ENCODE peak calls at places on chromosomes 12 and 14, in seven cellular contexts. One of them, this sample, is unnamed.

GRCh38 chr12:22821985-22822384 is 197.0 kb downstream of the ETNK1 start:
- DNase-seq in GM10248: no peak
- DNase-seq in HEK293T: no peak
- DNase-seq in ovary: no peak
- DNase-seq in stromal cell of bone marrow: no peak
- DNase-seq in cardiac muscle cell: no peak
- DNase-seq in activated naive CD8-positive, alpha-beta T cell treated with anti-CD3 and anti-CD28 coated beads, Interleukin-2, amount 50 U/mL, for 24 hours: no peak
- DNase-seq in this sample: no peak

GRCh38 chr14:63616015-63616414 is 25.7 kb downstream of the WDR89 start:
- DNase-seq in GM10248: no peak
- DNase-seq in activated naive CD8-positive, alpha-beta T cell treated with anti-CD3 and anti-CD28 coated beads, Interleukin-2, amount 50 U/mL, for 24 hours: no peak
- DNase-seq in cardiac muscle cell: peak; percentile 14
- DNase-seq in HEK293T: no peak
- DNase-seq in ovary: no peak
- DNase-seq in stromal cell of bone marrow: no peak
- DNase-seq in this sample: no peak

GRCh38 chr12:120126635-120127005 is 10.1 kb upstream of the RAB35 start:
- DNase-seq in ovary: no peak
- DNase-seq in activated naive CD8-positive, alpha-beta T cell treated with anti-CD3 and anti-CD28 coated beads, Interleukin-2, amount 50 U/mL, for 24 hours: no peak
- DNase-seq in GM10248: no peak
- DNase-seq in cardiac muscle cell: peak; percentile 50
- DNase-seq in HEK293T: no peak
- DNase-seq in stromal cell of bone marrow: peak; percentile 30
- DNase-seq in this sample: no peak

GRCh38 chr12:115456946-115457689 is 773.1 kb upstream of the TBX3 start:
- DNase-seq in HEK293T: peak; percentile 41
- DNase-seq in ovary: no peak
- DNase-seq in stromal cell of bone marrow: no peak
- DNase-seq in GM10248: no peak
- DNase-seq in activated naive CD8-positive, alpha-beta T cell treated with anti-CD3 and anti-CD28 coated beads, Interleukin-2, amount 50 U/mL, for 24 hours: no peak
- DNase-seq in cardiac muscle cell: no peak
- DNase-seq in this sample: peak; percentile 47

GRCh38 chr14:99271288-99271941 is 582 bp downstream of the BCL11B start:
- DNase-seq in cardiac muscle cell: no peak
- DNase-seq in activated naive CD8-positive, alpha-beta T cell treated with anti-CD3 and anti-CD28 coated beads, Interleukin-2, amount 50 U/mL, for 24 hours: no peak
- DNase-seq in ovary: no peak
- DNase-seq in GM10248: no peak
- DNase-seq in HEK293T: no peak
- DNase-seq in stromal cell of bone marrow: no peak
- DNase-seq in this sample: no peak

GRCh38 chr12:32516230-32516629 is 116.9 kb downstream of the FGD4 start:
- DNase-seq in HEK293T: no peak
- DNase-seq in stromal cell of bone marrow: no peak
- DNase-seq in activated naive CD8-positive, alpha-beta T cell treated with anti-CD3 and anti-CD28 coated beads, Interleukin-2, amount 50 U/mL, for 24 hours: no peak
- DNase-seq in GM10248: no peak
- DNase-seq in ovary: no peak
- DNase-seq in cardiac muscle cell: no peak
- DNase-seq in this sample: no peak

GRCh38 chr12:68428211-68428610 is 96.0 kb upstream of the MDM1 start:
- DNase-seq in GM10248: no peak
- DNase-seq in ovary: no peak
- DNase-seq in activated naive CD8-positive, alpha-beta T cell treated with anti-CD3 and anti-CD28 coated beads, Interleukin-2, amount 50 U/mL, for 24 hours: no peak
- DNase-seq in stromal cell of bone marrow: no peak
- DNase-seq in HEK293T: no peak
- DNase-seq in cardiac muscle cell: no peak
- DNase-seq in this sample: no peak

GRCh38 chr14:53295985-53296582 is 143.0 kb upstream of the DDHD1 start:
- DNase-seq in stromal cell of bone marrow: peak; percentile 18
- DNase-seq in cardiac muscle cell: peak; percentile 60
- DNase-seq in activated naive CD8-positive, alpha-beta T cell treated with anti-CD3 and anti-CD28 coated beads, Interleukin-2, amount 50 U/mL, for 24 hours: peak; percentile 13
- DNase-seq in ovary: no peak
- DNase-seq in HEK293T: peak; percentile 41
- DNase-seq in GM10248: peak; percentile 26
- DNase-seq in this sample: no peak

GRCh38 chr12:12010277-12011031 is 60.3 kb upstream of the BCL2L14 start:
- DNase-seq in ovary: no peak
- DNase-seq in HEK293T: no peak
- DNase-seq in activated naive CD8-positive, alpha-beta T cell treated with anti-CD3 and anti-CD28 coated beads, Interleukin-2, amount 50 U/mL, for 24 hours: peak; percentile 72
- DNase-seq in cardiac muscle cell: peak; percentile 89
- DNase-seq in GM10248: peak; percentile 71
- DNase-seq in stromal cell of bone marrow: peak; percentile 61
- DNase-seq in this sample: no peak

GRCh38 chr12:27272375-27273028 is 28.4 kb downstream of the STK38L start:
- DNase-seq in cardiac muscle cell: no peak
- DNase-seq in HEK293T: no peak
- DNase-seq in GM10248: no peak
- DNase-seq in ovary: no peak
- DNase-seq in activated naive CD8-positive, alpha-beta T cell treated with anti-CD3 and anti-CD28 coated beads, Interleukin-2, amount 50 U/mL, for 24 hours: no peak
- DNase-seq in stromal cell of bone marrow: no peak
- DNase-seq in this sample: peak; percentile 43

GRCh38 chr14:73887704-73888459 is 1.2 kb downstream of the ZNF410 start:
- DNase-seq in cardiac muscle cell: no peak
- DNase-seq in GM10248: no peak
- DNase-seq in HEK293T: no peak
- DNase-seq in ovary: no peak
- DNase-seq in activated naive CD8-positive, alpha-beta T cell treated with anti-CD3 and anti-CD28 coated beads, Interleukin-2, amount 50 U/mL, for 24 hours: no peak
- DNase-seq in stromal cell of bone marrow: no peak
- DNase-seq in this sample: peak; percentile 10

GRCh38 chr12:122545855-122546254 is 18.8 kb downstream of the KNTC1 start:
- DNase-seq in activated naive CD8-positive, alpha-beta T cell treated with anti-CD3 and anti-CD28 coated beads, Interleukin-2, amount 50 U/mL, for 24 hours: no peak
- DNase-seq in ovary: no peak
- DNase-seq in cardiac muscle cell: no peak
- DNase-seq in GM10248: peak; percentile 48
- DNase-seq in HEK293T: no peak
- DNase-seq in stromal cell of bone marrow: no peak
- DNase-seq in this sample: no peak

GRCh38 chr12:113165521-113166450 is 16.3 kb downstream of the CFAP73 start:
- DNase-seq in activated naive CD8-positive, alpha-beta T cell treated with anti-CD3 and anti-CD28 coated beads, Interleukin-2, amount 50 U/mL, for 24 hours: no peak
- DNase-seq in stromal cell of bone marrow: no peak
- DNase-seq in ovary: no peak
- DNase-seq in cardiac muscle cell: no peak
- DNase-seq in GM10248: no peak
- DNase-seq in HEK293T: no peak
- DNase-seq in this sample: no peak

GRCh38 chr14:56813143-56813551 is 2.9 kb upstream of the OTX2 start:
- DNase-seq in stromal cell of bone marrow: no peak
- DNase-seq in ovary: no peak
- DNase-seq in HEK293T: no peak
- DNase-seq in activated naive CD8-positive, alpha-beta T cell treated with anti-CD3 and anti-CD28 coated beads, Interleukin-2, amount 50 U/mL, for 24 hours: no peak
- DNase-seq in GM10248: no peak
- DNase-seq in cardiac muscle cell: no peak
- DNase-seq in this sample: no peak

GRCh38 chr14:93619176-93619793 is 169.0 kb downstream of the PRIMA1 start:
- DNase-seq in GM10248: peak; percentile 49
- DNase-seq in HEK293T: peak; percentile 40
- DNase-seq in cardiac muscle cell: peak; percentile 61
- DNase-seq in ovary: no peak
- DNase-seq in activated naive CD8-positive, alpha-beta T cell treated with anti-CD3 and anti-CD28 coated beads, Interleukin-2, amount 50 U/mL, for 24 hours: peak; percentile 12
- DNase-seq in stromal cell of bone marrow: peak; percentile 39
- DNase-seq in this sample: no peak

GRCh38 chr14:82009076-82009475 is 475.4 kb upstream of the SEL1L start:
- DNase-seq in HEK293T: peak; percentile 8
- DNase-seq in cardiac muscle cell: no peak
- DNase-seq in stromal cell of bone marrow: no peak
- DNase-seq in GM10248: no peak
- DNase-seq in ovary: no peak
- DNase-seq in activated naive CD8-positive, alpha-beta T cell treated with anti-CD3 and anti-CD28 coated beads, Interleukin-2, amount 50 U/mL, for 24 hours: no peak
- DNase-seq in this sample: no peak

GRCh38 chr14:55752580-55753365 is 172.8 kb downstream of the KTN1 start:
- DNase-seq in cardiac muscle cell: peak; percentile 78
- DNase-seq in ovary: no peak
- DNase-seq in stromal cell of bone marrow: peak; percentile 7
- DNase-seq in HEK293T: no peak
- DNase-seq in activated naive CD8-positive, alpha-beta T cell treated with anti-CD3 and anti-CD28 coated beads, Interleukin-2, amount 50 U/mL, for 24 hours: no peak
- DNase-seq in GM10248: no peak
- DNase-seq in this sample: no peak

This sample was measured in HuH-7.5.